ENCODE peak calls at places on chromosomes 12 and 14, in five cellular contexts. One of them, this sample, is unnamed.
A peak's percentile ranks its signal among the peaks of the same experiment; 100 is the strongest.

GRCh38 chr12:78674311-78675085 is 190.1 kb upstream of the SYT1 start:
- DNase-seq in transverse colon: no peak
- DNase-seq in colonic mucosa: no peak
- DNase-seq in ascending aorta: no peak
- DNase-seq in cardiac fibroblast: peak; percentile 53
- DNase-seq in this sample: no peak

GRCh38 chr12:39779768-39780340 is 160.3 kb upstream of the ABCD2 start:
- DNase-seq in transverse colon: no peak
- DNase-seq in colonic mucosa: no peak
- DNase-seq in ascending aorta: no peak
- DNase-seq in cardiac fibroblast: no peak
- DNase-seq in this sample: no peak

GRCh38 chr12:132027636-132028035 is 77.9 kb downstream of the EP400 start:
- DNase-seq in transverse colon: no peak
- DNase-seq in colonic mucosa: no peak
- DNase-seq in ascending aorta: no peak
- DNase-seq in cardiac fibroblast: no peak
- DNase-seq in this sample: no peak

GRCh38 chr12:56243731-56244181 is 13.9 kb downstream of the SLC39A5 start:
- DNase-seq in transverse colon: no peak
- DNase-seq in colonic mucosa: no peak
- DNase-seq in ascending aorta: no peak
- DNase-seq in cardiac fibroblast: peak; percentile 9
- DNase-seq in this sample: no peak

GRCh38 chr12:41264281-41264680 is 76.2 kb downstream of the PDZRN4 start:
- DNase-seq in transverse colon: no peak
- DNase-seq in colonic mucosa: no peak
- DNase-seq in ascending aorta: no peak
- DNase-seq in cardiac fibroblast: peak; percentile 22
- DNase-seq in this sample: no peak

GRCh38 chr12:123813349-123813748 is 51.2 kb downstream of the DNAH10 start:
- DNase-seq in transverse colon: no peak
- DNase-seq in colonic mucosa: no peak
- DNase-seq in ascending aorta: no peak
- DNase-seq in cardiac fibroblast: no peak
- DNase-seq in this sample: no peak

GRCh38 chr14:36217732-36218131 is 41.2 kb upstream of the PTCSC3 start:
- DNase-seq in transverse colon: no peak
- DNase-seq in colonic mucosa: no peak
- DNase-seq in ascending aorta: no peak
- DNase-seq in cardiac fibroblast: no peak
- DNase-seq in this sample: no peak

GRCh38 chr14:99729991-99730875 is 46.1 kb downstream of the CYP46A1 start:
- DNase-seq in transverse colon: peak; percentile 68
- DNase-seq in colonic mucosa: peak; percentile 73
- DNase-seq in ascending aorta: peak; percentile 81
- DNase-seq in cardiac fibroblast: peak; percentile 46
- DNase-seq in this sample: peak; percentile 93

GRCh38 chr14:100557658-100558057 is 29.6 kb downstream of the BEGAIN start:
- DNase-seq in transverse colon: peak; percentile 58
- DNase-seq in colonic mucosa: no peak
- DNase-seq in ascending aorta: no peak
- DNase-seq in cardiac fibroblast: no peak
- DNase-seq in this sample: no peak

GRCh38 chr12:46491548-46491947 is 119.0 kb upstream of the SLC38A2 start:
- DNase-seq in transverse colon: no peak
- DNase-seq in colonic mucosa: no peak
- DNase-seq in ascending aorta: no peak
- DNase-seq in cardiac fibroblast: peak; percentile 55
- DNase-seq in this sample: no peak

GRCh38 chr14:104895786-104896642 is 28.7 kb upstream of the PLD4 start:
- DNase-seq in transverse colon: peak; percentile 11
- DNase-seq in colonic mucosa: peak; percentile 18
- DNase-seq in ascending aorta: peak; percentile 62
- DNase-seq in cardiac fibroblast: no peak
- DNase-seq in this sample: no peak

GRCh38 chr14:89507521-89507920 is 90.5 kb upstream of the FOXN3 start:
- DNase-seq in transverse colon: no peak
- DNase-seq in colonic mucosa: no peak
- DNase-seq in ascending aorta: no peak
- DNase-seq in cardiac fibroblast: peak; percentile 76
- DNase-seq in this sample: no peak

GRCh38 chr14:54488646-54489317 is at the start of gene GMFB:
- DNase-seq in transverse colon: peak; percentile 95
- DNase-seq in colonic mucosa: peak; percentile 93
- DNase-seq in ascending aorta: peak; percentile 95
- DNase-seq in cardiac fibroblast: peak; percentile 96
- DNase-seq in this sample: peak; percentile 74

GRCh38 chr12:29048787-29049186 is 100.3 kb upstream of the FAR2 start:
- DNase-seq in transverse colon: no peak
- DNase-seq in colonic mucosa: no peak
- DNase-seq in ascending aorta: no peak
- DNase-seq in cardiac fibroblast: no peak
- DNase-seq in this sample: no peak

GRCh38 chr12:64781374-64782029 is 22.3 kb upstream of the GNS start:
- DNase-seq in transverse colon: no peak
- DNase-seq in colonic mucosa: peak; percentile 52
- DNase-seq in ascending aorta: no peak
- DNase-seq in cardiac fibroblast: no peak
- DNase-seq in this sample: no peak

GRCh38 chr14:90722590-90722989 is 93.6 kb downstream of the TTC7B start:
- DNase-seq in transverse colon: no peak
- DNase-seq in colonic mucosa: no peak
- DNase-seq in ascending aorta: no peak
- DNase-seq in cardiac fibroblast: no peak
- DNase-seq in this sample: no peak

GRCh38 chr12:11954181-11954580 is 116.6 kb upstream of the BCL2L14 start:
- DNase-seq in transverse colon: no peak
- DNase-seq in colonic mucosa: no peak
- DNase-seq in ascending aorta: no peak
- DNase-seq in cardiac fibroblast: no peak
- DNase-seq in this sample: no peak

GRCh38 chr12:133106253-133106652 is 23.8 kb downstream of the ZNF891 start:
- DNase-seq in transverse colon: no peak
- DNase-seq in colonic mucosa: no peak
- DNase-seq in ascending aorta: no peak
- DNase-seq in cardiac fibroblast: peak; percentile 36
- DNase-seq in this sample: no peak

GRCh38 chr12:14416658-14417057 is 51.2 kb downstream of the ATF7IP start:
- DNase-seq in transverse colon: no peak
- DNase-seq in colonic mucosa: no peak
- DNase-seq in ascending aorta: no peak
- DNase-seq in cardiac fibroblast: peak; percentile 90
- DNase-seq in this sample: no peak

GRCh38 chr14:90620540-90621204 is 195.6 kb downstream of the TTC7B start:
- DNase-seq in transverse colon: no peak
- DNase-seq in colonic mucosa: no peak
- DNase-seq in ascending aorta: peak; percentile 45
- DNase-seq in cardiac fibroblast: no peak
- DNase-seq in this sample: no peak

GRCh38 chr12:43348221-43348620 is 203.8 kb downstream of the ADAMTS20 start:
- DNase-seq in transverse colon: no peak
- DNase-seq in colonic mucosa: no peak
- DNase-seq in ascending aorta: no peak
- DNase-seq in cardiac fibroblast: no peak
- DNase-seq in this sample: no peak

GRCh38 chr12:119699199-119699765 is 31.3 kb downstream of the PRKAB1 start:
- DNase-seq in transverse colon: no peak
- DNase-seq in colonic mucosa: no peak
- DNase-seq in ascending aorta: no peak
- DNase-seq in cardiac fibroblast: no peak
- DNase-seq in this sample: no peak

GRCh38 chr12:92503977-92504966 is 198.5 kb upstream of the PLEKHG7 start:
- DNase-seq in transverse colon: peak; percentile 25
- DNase-seq in colonic mucosa: peak; percentile 38
- DNase-seq in ascending aorta: peak; percentile 68
- DNase-seq in cardiac fibroblast: no peak
- DNase-seq in this sample: no peak

GRCh38 chr12:232731-233614 is 19.0 kb upstream of the SLC6A12 start:
- DNase-seq in transverse colon: no peak
- DNase-seq in colonic mucosa: no peak
- DNase-seq in ascending aorta: peak; percentile 58
- DNase-seq in cardiac fibroblast: no peak
- DNase-seq in this sample: no peak

GRCh38 chr12:18468521-18469075 is 207.3 kb downstream of the PIK3C2G start:
- DNase-seq in transverse colon: no peak
- DNase-seq in colonic mucosa: no peak
- DNase-seq in ascending aorta: no peak
- DNase-seq in cardiac fibroblast: peak; percentile 71
- DNase-seq in this sample: no peak

GRCh38 chr12:46531059-46531785 is 158.6 kb upstream of the SLC38A2 start:
- DNase-seq in transverse colon: no peak
- DNase-seq in colonic mucosa: no peak
- DNase-seq in ascending aorta: no peak
- DNase-seq in cardiac fibroblast: no peak
- DNase-seq in this sample: no peak

GRCh38 chr12:112419269-112420133 is 754 bp downstream of the PTPN11 start:
- DNase-seq in transverse colon: peak; percentile 61
- DNase-seq in colonic mucosa: peak; percentile 56
- DNase-seq in ascending aorta: peak; percentile 90
- DNase-seq in cardiac fibroblast: peak; percentile 91
- DNase-seq in this sample: no peak

GRCh38 chr12:12885060-12885792 is 6.1 kb upstream of the GPRC5A start:
- DNase-seq in transverse colon: no peak
- DNase-seq in colonic mucosa: no peak
- DNase-seq in ascending aorta: no peak
- DNase-seq in cardiac fibroblast: no peak
- DNase-seq in this sample: no peak

GRCh38 chr12:53208435-53208834 is 1.4 kb upstream of the ITGB7 start:
- DNase-seq in transverse colon: no peak
- DNase-seq in colonic mucosa: no peak
- DNase-seq in ascending aorta: no peak
- DNase-seq in cardiac fibroblast: no peak
- DNase-seq in this sample: no peak

GRCh38 chr12:33439587-33440011 is at the start of gene SYT10:
- DNase-seq in transverse colon: no peak
- DNase-seq in colonic mucosa: no peak
- DNase-seq in ascending aorta: no peak
- DNase-seq in cardiac fibroblast: no peak
- DNase-seq in this sample: peak; percentile 62

GRCh38 chr12:26034371-26035142 is 76.1 kb downstream of the RASSF8 start:
- DNase-seq in transverse colon: no peak
- DNase-seq in colonic mucosa: no peak
- DNase-seq in ascending aorta: no peak
- DNase-seq in cardiac fibroblast: no peak
- DNase-seq in this sample: no peak

GRCh38 chr14:21723431-21724045 is 49.9 kb upstream of the OR4E1 start:
- DNase-seq in transverse colon: peak; percentile 17
- DNase-seq in colonic mucosa: peak; percentile 46
- DNase-seq in ascending aorta: no peak
- DNase-seq in cardiac fibroblast: peak; percentile 22
- DNase-seq in this sample: no peak
- TF ChIP-seq CTCF in transverse colon: no peak
- TF ChIP-seq CTCF in colonic mucosa: no peak
- TF ChIP-seq CTCF in ascending aorta: no peak
- TF ChIP-seq CTCF in cardiac fibroblast: peak; percentile 16
- TF ChIP-seq CTCF in this sample: peak; percentile 54

GRCh38 chr14:22822619-22823551 is 6.8 kb upstream of the MRPL52 start:
- DNase-seq in transverse colon: peak; percentile 81
- DNase-seq in colonic mucosa: peak; percentile 84
- DNase-seq in ascending aorta: peak; percentile 90
- DNase-seq in cardiac fibroblast: peak; percentile 92
- DNase-seq in this sample: peak; percentile 77
- TF ChIP-seq CTCF in transverse colon: peak; percentile 83
- TF ChIP-seq CTCF in colonic mucosa: peak; percentile 81
- TF ChIP-seq CTCF in ascending aorta: peak; percentile 90
- TF ChIP-seq CTCF in cardiac fibroblast: peak; percentile 87
- TF ChIP-seq CTCF in this sample: peak; percentile 87

DNA sequence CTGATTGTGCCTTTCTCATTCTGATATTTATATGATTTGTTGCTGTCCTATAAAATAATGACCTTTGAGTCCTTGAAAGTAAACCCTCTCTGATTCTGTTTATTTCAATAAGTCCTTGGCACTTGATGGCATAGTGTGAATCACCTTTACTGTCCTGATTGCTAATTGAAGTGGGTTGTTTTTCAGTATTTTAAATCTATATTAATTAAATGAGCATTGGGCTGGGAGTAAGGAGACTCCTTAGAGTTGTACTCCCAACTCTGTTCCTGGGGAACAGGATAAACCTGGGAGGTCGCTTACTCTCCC is 235.7 kb downstream of the EGLN3 start:
- DNase-seq in transverse colon: no peak
- DNase-seq in colonic mucosa: no peak
- DNase-seq in ascending aorta: no peak
- DNase-seq in cardiac fibroblast: no peak
- DNase-seq in this sample: no peak
- TF ChIP-seq CTCF in transverse colon: no peak
- TF ChIP-seq CTCF in colonic mucosa: no peak
- TF ChIP-seq CTCF in ascending aorta: no peak
- TF ChIP-seq CTCF in cardiac fibroblast: no peak
- TF ChIP-seq CTCF in this sample: no peak

GRCh38 chr14:31287294-31287972 is 79.8 kb upstream of the HECTD1 start:
- DNase-seq in transverse colon: no peak
- DNase-seq in colonic mucosa: no peak
- DNase-seq in ascending aorta: no peak
- DNase-seq in cardiac fibroblast: no peak
- DNase-seq in this sample: no peak

GRCh38 chr14:31283568-31284252 is 76.1 kb upstream of the HECTD1 start:
- DNase-seq in transverse colon: no peak
- DNase-seq in colonic mucosa: no peak
- DNase-seq in ascending aorta: no peak
- DNase-seq in cardiac fibroblast: no peak
- DNase-seq in this sample: no peak

GRCh38 chr14:31283153-31283552 is 75.6 kb upstream of the HECTD1 start:
- DNase-seq in transverse colon: no peak
- DNase-seq in colonic mucosa: no peak
- DNase-seq in ascending aorta: no peak
- DNase-seq in cardiac fibroblast: no peak
- DNase-seq in this sample: no peak

GRCh38 chr14:31291210-31291609 is 83.6 kb upstream of the HECTD1 start:
- DNase-seq in transverse colon: no peak
- DNase-seq in colonic mucosa: no peak
- DNase-seq in ascending aorta: no peak
- DNase-seq in cardiac fibroblast: peak; percentile 44
- DNase-seq in this sample: no peak

DNA sequence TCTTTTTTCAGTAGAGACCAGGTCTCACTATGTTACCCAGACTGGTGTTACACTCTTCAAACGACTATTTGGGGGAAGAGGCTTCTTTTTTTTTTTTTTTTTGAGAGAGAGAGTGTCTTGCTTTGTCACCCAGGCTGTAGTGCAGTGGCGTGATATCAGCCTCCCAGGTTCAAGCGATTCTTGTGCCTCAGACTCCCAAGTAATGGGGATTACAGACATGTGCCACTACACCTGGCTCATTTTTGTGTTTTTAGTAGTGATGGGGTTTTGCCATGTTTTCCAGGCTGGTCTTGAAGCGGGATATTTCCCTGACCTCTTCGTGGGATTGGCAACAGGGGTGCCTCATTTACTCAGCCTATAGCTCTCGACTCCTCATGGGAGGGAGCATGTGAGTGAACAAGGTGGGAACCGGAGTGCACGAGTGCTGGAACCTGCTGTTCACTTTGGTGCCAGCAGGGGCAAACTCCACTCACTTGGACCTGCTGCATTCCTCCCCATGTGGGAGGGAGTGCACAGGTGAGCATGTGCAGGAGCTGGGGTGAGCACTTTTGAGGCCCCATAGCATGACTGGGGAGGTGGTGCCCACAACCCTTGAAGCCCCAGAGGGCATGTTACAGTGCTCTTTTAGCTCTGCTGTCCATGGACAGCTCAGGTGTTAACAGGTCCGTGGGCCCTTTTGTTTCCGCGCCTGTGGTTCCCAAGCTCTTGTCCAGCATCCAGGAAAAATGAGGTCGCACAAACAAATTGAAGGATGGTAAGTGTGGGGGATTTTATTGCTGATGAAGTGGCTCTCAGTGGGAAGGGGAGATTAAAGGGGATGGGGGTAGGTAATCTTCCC is 79.1 kb upstream of the HECTD1 start:
- DNase-seq in transverse colon: no peak
- DNase-seq in colonic mucosa: no peak
- DNase-seq in ascending aorta: no peak
- DNase-seq in cardiac fibroblast: no peak
- DNase-seq in this sample: no peak
- TF ChIP-seq CTCF in transverse colon: peak; percentile 27
- TF ChIP-seq CTCF in colonic mucosa: peak; percentile 33
- TF ChIP-seq CTCF in ascending aorta: peak; percentile 28
- TF ChIP-seq CTCF in cardiac fibroblast: peak; percentile 53
- TF ChIP-seq CTCF in this sample: peak; percentile 50

This sample was measured in progenitor cell of endocrine pancreas.